ENCODE peak calls at places on chromosome 14, in five cellular contexts. One of them, this sample, is unnamed.

GRCh38 chr14:33165144-33165925 is 226.7 kb downstream of the NPAS3 start:
- DNase-seq in Karpas-422: peak
- DNase-seq in NT2/D1: peak
- DNase-seq in AG09319: peak
- DNase-seq in GM13977: no peak
- DNase-seq in this sample: no peak

GRCh38 chr14:36452850-36453249 is 67.2 kb downstream of the NKX2-1 start:
- DNase-seq in Karpas-422: no peak
- DNase-seq in NT2/D1: no peak
- DNase-seq in AG09319: no peak
- DNase-seq in GM13977: no peak
- DNase-seq in this sample: no peak

GRCh38 chr14:73526036-73526984 is 10.6 kb upstream of the ACOT1 start:
- DNase-seq in Karpas-422: no peak
- DNase-seq in NT2/D1: no peak
- DNase-seq in AG09319: no peak
- DNase-seq in GM13977: no peak
- DNase-seq in this sample: no peak

GRCh38 chr14:53304726-53305381 is 151.7 kb upstream of the DDHD1 start:
- DNase-seq in Karpas-422: peak
- DNase-seq in NT2/D1: no peak
- DNase-seq in AG09319: peak
- DNase-seq in GM13977: no peak
- DNase-seq in this sample: no peak

GRCh38 chr14:23941669-23942068 is 11.9 kb upstream of the DHRS4 start:
- DNase-seq in Karpas-422: no peak
- DNase-seq in NT2/D1: no peak
- DNase-seq in AG09319: no peak
- DNase-seq in GM13977: no peak
- DNase-seq in this sample: no peak

GRCh38 chr14:69039287-69039628 is 60.2 kb upstream of the ACTN1 start:
- DNase-seq in Karpas-422: no peak
- DNase-seq in NT2/D1: no peak
- DNase-seq in AG09319: no peak
- DNase-seq in GM13977: no peak
- DNase-seq in this sample: no peak

GRCh38 chr14:78638926-78639325 is 468.8 kb downstream of the NRXN3 start:
- DNase-seq in Karpas-422: no peak
- DNase-seq in NT2/D1: no peak
- DNase-seq in AG09319: no peak
- DNase-seq in GM13977: no peak
- DNase-seq in this sample: no peak

GRCh38 chr14:95895720-95896119 is 19.1 kb downstream of the TUNAR start:
- DNase-seq in Karpas-422: peak
- DNase-seq in NT2/D1: no peak
- DNase-seq in AG09319: no peak
- DNase-seq in GM13977: peak
- DNase-seq in this sample: no peak

GRCh38 chr14:30221546-30221945 is 293.9 kb upstream of the PRKD1 start:
- DNase-seq in Karpas-422: no peak
- DNase-seq in NT2/D1: no peak
- DNase-seq in AG09319: no peak
- DNase-seq in GM13977: no peak
- DNase-seq in this sample: no peak

GRCh38 chr14:44316647-44317432 is 190.2 kb downstream of the FSCB start:
- DNase-seq in Karpas-422: no peak
- DNase-seq in NT2/D1: no peak
- DNase-seq in AG09319: peak
- DNase-seq in GM13977: no peak
- DNase-seq in this sample: no peak

GRCh38 chr14:28243600-28243999 is 523.0 kb upstream of the FOXG1 start:
- DNase-seq in Karpas-422: no peak
- DNase-seq in NT2/D1: no peak
- DNase-seq in AG09319: no peak
- DNase-seq in GM13977: no peak
- DNase-seq in this sample: no peak

GRCh38 chr14:23640524-23641141 is 4.5 kb downstream of the DHRS2 start:
- DNase-seq in Karpas-422: peak
- DNase-seq in NT2/D1: no peak
- DNase-seq in AG09319: peak
- DNase-seq in GM13977: no peak
- DNase-seq in this sample: peak

GRCh38 chr14:65333926-65334687 is 78.4 kb upstream of the FUT8 start:
- DNase-seq in Karpas-422: no peak
- DNase-seq in NT2/D1: peak
- DNase-seq in AG09319: peak
- DNase-seq in GM13977: no peak
- DNase-seq in this sample: peak

GRCh38 chr14:103329421-103330347 is 4.4 kb upstream of the EIF5 start:
- DNase-seq in Karpas-422: peak
- DNase-seq in NT2/D1: no peak
- DNase-seq in AG09319: no peak
- DNase-seq in GM13977: no peak
- DNase-seq in this sample: no peak

GRCh38 chr14:59346796-59347510 is 118.2 kb downstream of the GPR135 start:
- DNase-seq in Karpas-422: no peak
- DNase-seq in NT2/D1: no peak
- DNase-seq in AG09319: no peak
- DNase-seq in GM13977: no peak
- DNase-seq in this sample: no peak

This sample was measured in tibial nerve.